ENCODE peak calls at places on chromosomes 4 and X, in nine cellular contexts. One of them, this sample, is unnamed.

GRCh38 chrX:35919536-35920309 is at the start of gene CFAP47:
- DNase-seq in choroid plexus epithelial cell: peak
- DNase-seq in anterior cingulate cortex: peak
- DNase-seq in NCI-H1694 treated with DMSO at 0.1 percent for 48 hours: no peak
- DNase-seq in CD8-positive, alpha-beta memory T cell: no peak
- DNase-seq in NCI-H2081 treated with DMSO at 0.1 percent for 48 hours: peak
- DNase-seq in CD8-positive, alpha-beta T cell: no peak
- DNase-seq in Caki2: peak
- DNase-seq in stomach: peak
- DNase-seq in this sample: peak

GRCh38 chr4:10032625-10033024 is 11.3 kb upstream of the SLC2A9 start:
- DNase-seq in choroid plexus epithelial cell: peak
- DNase-seq in anterior cingulate cortex: no peak
- DNase-seq in NCI-H1694 treated with DMSO at 0.1 percent for 48 hours: no peak
- DNase-seq in CD8-positive, alpha-beta memory T cell: no peak
- DNase-seq in NCI-H2081 treated with DMSO at 0.1 percent for 48 hours: no peak
- DNase-seq in CD8-positive, alpha-beta T cell: no peak
- DNase-seq in Caki2: peak
- DNase-seq in stomach: no peak
- DNase-seq in this sample: no peak

GRCh38 chr4:8560265-8561047 is 19.7 kb upstream of the GPR78 start:
- DNase-seq in choroid plexus epithelial cell: no peak
- DNase-seq in anterior cingulate cortex: no peak
- DNase-seq in NCI-H1694 treated with DMSO at 0.1 percent for 48 hours: no peak
- DNase-seq in CD8-positive, alpha-beta memory T cell: no peak
- DNase-seq in NCI-H2081 treated with DMSO at 0.1 percent for 48 hours: no peak
- DNase-seq in CD8-positive, alpha-beta T cell: no peak
- DNase-seq in Caki2: no peak
- DNase-seq in stomach: no peak
- DNase-seq in this sample: no peak

GRCh38 chrX:23810279-23810678 is 27.3 kb downstream of the SAT1 start:
- DNase-seq in choroid plexus epithelial cell: no peak
- DNase-seq in anterior cingulate cortex: no peak
- DNase-seq in NCI-H1694 treated with DMSO at 0.1 percent for 48 hours: no peak
- DNase-seq in CD8-positive, alpha-beta memory T cell: no peak
- DNase-seq in NCI-H2081 treated with DMSO at 0.1 percent for 48 hours: no peak
- DNase-seq in CD8-positive, alpha-beta T cell: no peak
- DNase-seq in Caki2: no peak
- DNase-seq in stomach: no peak
- DNase-seq in this sample: no peak

GRCh38 chrX:148380614-148381561 is 119.5 kb upstream of the AFF2 start:
- DNase-seq in choroid plexus epithelial cell: no peak
- DNase-seq in anterior cingulate cortex: no peak
- DNase-seq in NCI-H1694 treated with DMSO at 0.1 percent for 48 hours: no peak
- DNase-seq in CD8-positive, alpha-beta memory T cell: no peak
- DNase-seq in NCI-H2081 treated with DMSO at 0.1 percent for 48 hours: no peak
- DNase-seq in CD8-positive, alpha-beta T cell: peak
- DNase-seq in Caki2: peak
- DNase-seq in stomach: no peak
- DNase-seq in this sample: no peak

GRCh38 chrX:8743126-8743732 is 11.3 kb upstream of the ANOS1 start:
- DNase-seq in choroid plexus epithelial cell: peak
- DNase-seq in anterior cingulate cortex: no peak
- DNase-seq in NCI-H1694 treated with DMSO at 0.1 percent for 48 hours: peak
- DNase-seq in CD8-positive, alpha-beta memory T cell: peak
- DNase-seq in NCI-H2081 treated with DMSO at 0.1 percent for 48 hours: peak
- DNase-seq in CD8-positive, alpha-beta T cell: peak
- DNase-seq in Caki2: no peak
- DNase-seq in stomach: peak
- DNase-seq in this sample: peak

GRCh38 chr4:160835789-160836188 is 1328.0 kb downstream of the FSTL5 start:
- DNase-seq in choroid plexus epithelial cell: peak
- DNase-seq in anterior cingulate cortex: no peak
- DNase-seq in NCI-H1694 treated with DMSO at 0.1 percent for 48 hours: no peak
- DNase-seq in CD8-positive, alpha-beta memory T cell: no peak
- DNase-seq in NCI-H2081 treated with DMSO at 0.1 percent for 48 hours: no peak
- DNase-seq in CD8-positive, alpha-beta T cell: no peak
- DNase-seq in Caki2: peak
- DNase-seq in stomach: no peak
- DNase-seq in this sample: no peak

GRCh38 chr4:104425003-104425402 is 69.7 kb downstream of the CXXC4 start:
- DNase-seq in choroid plexus epithelial cell: no peak
- DNase-seq in anterior cingulate cortex: no peak
- DNase-seq in NCI-H1694 treated with DMSO at 0.1 percent for 48 hours: peak
- DNase-seq in CD8-positive, alpha-beta memory T cell: no peak
- DNase-seq in NCI-H2081 treated with DMSO at 0.1 percent for 48 hours: no peak
- DNase-seq in CD8-positive, alpha-beta T cell: no peak
- DNase-seq in Caki2: no peak
- DNase-seq in stomach: no peak
- DNase-seq in this sample: no peak

GRCh38 chr4:112517067-112517588 is 1.1 kb upstream of the NEUROG2 start:
- DNase-seq in choroid plexus epithelial cell: no peak
- DNase-seq in anterior cingulate cortex: no peak
- DNase-seq in NCI-H1694 treated with DMSO at 0.1 percent for 48 hours: no peak
- DNase-seq in CD8-positive, alpha-beta memory T cell: no peak
- DNase-seq in NCI-H2081 treated with DMSO at 0.1 percent for 48 hours: no peak
- DNase-seq in CD8-positive, alpha-beta T cell: no peak
- DNase-seq in Caki2: no peak
- DNase-seq in stomach: no peak
- DNase-seq in this sample: no peak

GRCh38 chrX:97039363-97040029 is 155.8 kb downstream of the RPA4 start:
- DNase-seq in choroid plexus epithelial cell: peak
- DNase-seq in anterior cingulate cortex: no peak
- DNase-seq in NCI-H1694 treated with DMSO at 0.1 percent for 48 hours: no peak
- DNase-seq in CD8-positive, alpha-beta memory T cell: no peak
- DNase-seq in NCI-H2081 treated with DMSO at 0.1 percent for 48 hours: no peak
- DNase-seq in CD8-positive, alpha-beta T cell: no peak
- DNase-seq in Caki2: peak
- DNase-seq in stomach: peak
- DNase-seq in this sample: no peak

GRCh38 chr4:172962564-172963353 is 205.9 kb upstream of the GALNT7 start:
- DNase-seq in choroid plexus epithelial cell: peak
- DNase-seq in anterior cingulate cortex: no peak
- DNase-seq in NCI-H1694 treated with DMSO at 0.1 percent for 48 hours: peak
- DNase-seq in CD8-positive, alpha-beta memory T cell: no peak
- DNase-seq in NCI-H2081 treated with DMSO at 0.1 percent for 48 hours: peak
- DNase-seq in CD8-positive, alpha-beta T cell: no peak
- DNase-seq in Caki2: no peak
- DNase-seq in stomach: peak
- DNase-seq in this sample: peak

GRCh38 chr4:116016201-116016600 is 902.8 kb upstream of the NDST4 start:
- DNase-seq in choroid plexus epithelial cell: peak
- DNase-seq in anterior cingulate cortex: no peak
- DNase-seq in NCI-H1694 treated with DMSO at 0.1 percent for 48 hours: no peak
- DNase-seq in CD8-positive, alpha-beta memory T cell: no peak
- DNase-seq in NCI-H2081 treated with DMSO at 0.1 percent for 48 hours: no peak
- DNase-seq in CD8-positive, alpha-beta T cell: no peak
- DNase-seq in Caki2: no peak
- DNase-seq in stomach: peak
- DNase-seq in this sample: no peak